ENCODE peak calls at places on chromosomes 7 and 10, in ten cellular contexts. One of them, this sample, is unnamed.

GRCh38 chr10:84008878-84009277 is 130.4 kb upstream of the GHITM start:
- DNase-seq in HCT116: peak; percentile 21
- DNase-seq in uterus: no peak
- DNase-seq in GM23248: peak; percentile 27
- DNase-seq in heart right ventricle: peak; percentile 16
- DNase-seq in SJSA1: no peak
- DNase-seq in A549: peak; percentile 20
- DNase-seq in left lung: no peak
- DNase-seq in fibroblast of lung: no peak
- DNase-seq in testis: peak; percentile 55
- DNase-seq in this sample: peak; percentile 20

GRCh38 chr10:19819419-19820033 is 3.3 kb downstream of the PLXDC2 start:
- DNase-seq in HCT116: no peak
- DNase-seq in uterus: no peak
- DNase-seq in GM23248: peak; percentile 65
- DNase-seq in heart right ventricle: no peak
- DNase-seq in SJSA1: no peak
- DNase-seq in A549: peak; percentile 52
- DNase-seq in left lung: no peak
- DNase-seq in fibroblast of lung: peak; percentile 34
- DNase-seq in testis: peak; percentile 76
- DNase-seq in this sample: peak; percentile 72

GRCh38 chr7:4998830-4999768 is 40.1 kb upstream of the MMD2 start:
- DNase-seq in HCT116: no peak
- DNase-seq in uterus: no peak
- DNase-seq in GM23248: no peak
- DNase-seq in heart right ventricle: no peak
- DNase-seq in SJSA1: peak; percentile 44
- DNase-seq in A549: no peak
- DNase-seq in left lung: no peak
- DNase-seq in fibroblast of lung: no peak
- DNase-seq in testis: no peak
- DNase-seq in this sample: no peak

GRCh38 chr7:46054290-46054689 is 133.2 kb upstream of the IGFBP3 start:
- DNase-seq in HCT116: no peak
- DNase-seq in uterus: no peak
- DNase-seq in GM23248: peak; percentile 13
- DNase-seq in heart right ventricle: no peak
- DNase-seq in SJSA1: no peak
- DNase-seq in A549: no peak
- DNase-seq in left lung: no peak
- DNase-seq in fibroblast of lung: peak; percentile 11
- DNase-seq in testis: no peak
- DNase-seq in this sample: peak; percentile 48

GRCh38 chr10:77844713-77845454 is 81.7 kb downstream of the DLG5 start:
- DNase-seq in HCT116: peak; percentile 38
- DNase-seq in uterus: no peak
- DNase-seq in GM23248: peak; percentile 87
- DNase-seq in heart right ventricle: no peak
- DNase-seq in SJSA1: peak; percentile 94
- DNase-seq in A549: peak; percentile 70
- DNase-seq in left lung: no peak
- DNase-seq in fibroblast of lung: peak; percentile 91
- DNase-seq in testis: no peak
- DNase-seq in this sample: no peak

GRCh38 chr7:150324366-150324961 is 1.1 kb upstream of the ACTR3C start:
- DNase-seq in HCT116: no peak
- DNase-seq in uterus: no peak
- DNase-seq in GM23248: no peak
- DNase-seq in heart right ventricle: no peak
- DNase-seq in SJSA1: no peak
- DNase-seq in A549: no peak
- DNase-seq in left lung: no peak
- DNase-seq in fibroblast of lung: peak; percentile 65
- DNase-seq in testis: no peak
- DNase-seq in this sample: peak; percentile 61

GRCh38 chr7:65840446-65840845 is 32.4 kb upstream of the VKORC1L1 start:
- DNase-seq in HCT116: peak; percentile 43
- DNase-seq in uterus: no peak
- DNase-seq in GM23248: no peak
- DNase-seq in heart right ventricle: no peak
- DNase-seq in SJSA1: no peak
- DNase-seq in A549: no peak
- DNase-seq in left lung: no peak
- DNase-seq in fibroblast of lung: no peak
- DNase-seq in testis: no peak
- DNase-seq in this sample: no peak

GRCh38 chr10:99582255-99582770 is 37.9 kb downstream of the SLC25A28 start:
- DNase-seq in HCT116: no peak
- DNase-seq in uterus: no peak
- DNase-seq in GM23248: no peak
- DNase-seq in heart right ventricle: no peak
- DNase-seq in SJSA1: no peak
- DNase-seq in A549: no peak
- DNase-seq in left lung: no peak
- DNase-seq in fibroblast of lung: no peak
- DNase-seq in testis: no peak
- DNase-seq in this sample: no peak

GRCh38 chr10:75401569-75402485 is at the start of gene ZNF503:
- DNase-seq in HCT116: peak; percentile 94
- DNase-seq in uterus: peak; percentile 98
- DNase-seq in GM23248: peak; percentile 99
- DNase-seq in heart right ventricle: peak; percentile 95
- DNase-seq in SJSA1: peak; percentile 93
- DNase-seq in A549: peak; percentile 97
- DNase-seq in left lung: peak; percentile 97
- DNase-seq in fibroblast of lung: peak; percentile 99
- DNase-seq in testis: peak; percentile 98
- DNase-seq in this sample: peak; percentile 99

GRCh38 chr7:33446551-33446950 is 317.2 kb downstream of the BBS9 start:
- DNase-seq in HCT116: no peak
- DNase-seq in uterus: no peak
- DNase-seq in GM23248: no peak
- DNase-seq in heart right ventricle: no peak
- DNase-seq in SJSA1: no peak
- DNase-seq in A549: no peak
- DNase-seq in left lung: no peak
- DNase-seq in fibroblast of lung: peak; percentile 68
- DNase-seq in testis: no peak
- DNase-seq in this sample: no peak

GRCh38 chr7:36273836-36274235 is 115.8 kb upstream of the ANLN start:
- DNase-seq in HCT116: no peak
- DNase-seq in uterus: no peak
- DNase-seq in GM23248: no peak
- DNase-seq in heart right ventricle: no peak
- DNase-seq in SJSA1: no peak
- DNase-seq in A549: no peak
- DNase-seq in left lung: no peak
- DNase-seq in fibroblast of lung: no peak
- DNase-seq in testis: no peak
- DNase-seq in this sample: no peak

GRCh38 chr10:13915710-13916109 is 328.9 kb downstream of the PRPF18 start:
- DNase-seq in HCT116: no peak
- DNase-seq in uterus: no peak
- DNase-seq in GM23248: no peak
- DNase-seq in heart right ventricle: no peak
- DNase-seq in SJSA1: no peak
- DNase-seq in A549: no peak
- DNase-seq in left lung: no peak
- DNase-seq in fibroblast of lung: no peak
- DNase-seq in testis: no peak
- DNase-seq in this sample: no peak

GRCh38 chr7:16989883-16990413 is 108.2 kb upstream of the AGR3 start:
- DNase-seq in HCT116: peak; percentile 75
- DNase-seq in uterus: no peak
- DNase-seq in GM23248: peak; percentile 71
- DNase-seq in heart right ventricle: peak; percentile 10
- DNase-seq in SJSA1: peak; percentile 67
- DNase-seq in A549: peak; percentile 96
- DNase-seq in left lung: no peak
- DNase-seq in fibroblast of lung: peak; percentile 77
- DNase-seq in testis: peak; percentile 88
- DNase-seq in this sample: no peak

GRCh38 chr7:139026551-139026950 is 9.3 kb downstream of the ZC3HAV1L start:
- DNase-seq in HCT116: no peak
- DNase-seq in uterus: no peak
- DNase-seq in GM23248: no peak
- DNase-seq in heart right ventricle: no peak
- DNase-seq in SJSA1: no peak
- DNase-seq in A549: no peak
- DNase-seq in left lung: no peak
- DNase-seq in fibroblast of lung: no peak
- DNase-seq in testis: no peak
- DNase-seq in this sample: no peak

GRCh38 chr10:3102721-3103410 is 35.5 kb downstream of the PFKP start:
- DNase-seq in HCT116: no peak
- DNase-seq in uterus: no peak
- DNase-seq in GM23248: peak; percentile 39
- DNase-seq in heart right ventricle: no peak
- DNase-seq in SJSA1: no peak
- DNase-seq in A549: peak; percentile 82
- DNase-seq in left lung: no peak
- DNase-seq in fibroblast of lung: peak; percentile 71
- DNase-seq in testis: no peak
- DNase-seq in this sample: peak; percentile 46

GRCh38 chr10:43822509-43823236 is 174.0 kb upstream of the ZNF32 start:
- DNase-seq in HCT116: no peak
- DNase-seq in uterus: no peak
- DNase-seq in GM23248: peak; percentile 75
- DNase-seq in heart right ventricle: no peak
- DNase-seq in SJSA1: no peak
- DNase-seq in A549: no peak
- DNase-seq in left lung: no peak
- DNase-seq in fibroblast of lung: no peak
- DNase-seq in testis: no peak
- DNase-seq in this sample: no peak
- H3K4me1 ChIP-seq in HCT116: no peaks in the 10 kb centered on the region
- H3K4me1 ChIP-seq in uterus: no peaks in the 10 kb centered on the region
- H3K4me1 ChIP-seq in GM23248: peaks cover 49% of the 10 kb centered on the region
- H3K4me1 ChIP-seq in heart right ventricle: peaks cover 52% of the 10 kb centered on the region
- H3K4me1 ChIP-seq in SJSA1: no peaks in the 10 kb centered on the region
- H3K4me1 ChIP-seq in A549: no peaks in the 10 kb centered on the region
- H3K4me1 ChIP-seq in left lung: no peaks in the 10 kb centered on the region
- H3K4me1 ChIP-seq in fibroblast of lung: peaks cover 17% of the 10 kb centered on the region
- H3K4me1 ChIP-seq in testis: peaks cover 11% of the 10 kb centered on the region
- H3K4me1 ChIP-seq in this sample: no peaks in the 10 kb centered on the region

DNA sequence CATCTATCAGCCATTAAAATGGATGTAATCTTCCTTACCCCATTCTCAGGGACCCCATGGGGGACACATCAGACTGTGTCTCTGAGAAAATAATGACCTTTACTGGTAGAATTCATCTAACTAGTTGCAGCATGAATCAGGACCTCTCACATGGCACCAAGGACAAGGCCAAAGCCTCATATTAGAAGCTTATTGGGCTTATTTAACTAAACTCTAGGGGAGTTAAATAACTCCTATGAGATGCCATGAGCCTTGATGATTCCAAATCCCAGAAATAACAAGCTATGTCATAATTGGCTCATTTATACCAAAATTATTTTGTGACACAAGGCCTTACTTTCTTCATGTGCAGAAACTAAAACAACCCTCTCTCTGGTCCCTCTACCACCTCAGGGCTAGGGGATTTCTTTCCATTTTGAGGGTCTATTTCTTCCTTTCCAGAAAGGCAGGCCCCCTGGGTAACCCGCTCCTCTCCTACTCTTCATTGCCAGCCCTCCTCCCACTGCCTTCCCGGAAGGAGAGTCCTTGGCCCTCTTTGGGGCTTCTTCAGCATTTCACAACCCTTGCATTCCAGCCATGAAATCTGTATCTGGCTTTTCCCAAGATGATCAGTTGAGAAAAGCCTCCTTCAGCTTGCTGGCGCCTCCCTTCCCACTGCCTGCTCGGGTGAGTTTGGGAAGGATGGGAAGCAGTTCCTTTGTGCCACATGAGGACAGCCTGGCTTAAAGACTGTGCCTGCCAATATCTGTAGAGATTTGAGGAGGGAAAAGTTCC is 41.8 kb upstream of the TRIM8 start:
- DNase-seq in HCT116: no peak
- DNase-seq in uterus: peak; percentile 61
- DNase-seq in GM23248: peak; percentile 78
- DNase-seq in heart right ventricle: no peak
- DNase-seq in SJSA1: no peak
- DNase-seq in A549: no peak
- DNase-seq in left lung: no peak
- DNase-seq in fibroblast of lung: no peak
- DNase-seq in testis: peak; percentile 51
- DNase-seq in this sample: no peak
- H3K27ac ChIP-seq in HCT116: no peak overlapping the region
- H3K27ac ChIP-seq in uterus: peak overlapping the region; percentile 68
- H3K27ac ChIP-seq in GM23248: peak overlapping the region; percentile 87
- H3K27ac ChIP-seq in heart right ventricle: no peak overlapping the region
- H3K27ac ChIP-seq in SJSA1: no peak overlapping the region
- H3K27ac ChIP-seq in A549: peak overlapping the region; percentile 89
- H3K27ac ChIP-seq in left lung: peak overlapping the region; percentile 63
- H3K27ac ChIP-seq in fibroblast of lung: peak overlapping the region; percentile 33
- H3K27ac ChIP-seq in testis: peak overlapping the region; percentile 59
- H3K27ac ChIP-seq in this sample: peak overlapping the region; percentile 87

DNA sequence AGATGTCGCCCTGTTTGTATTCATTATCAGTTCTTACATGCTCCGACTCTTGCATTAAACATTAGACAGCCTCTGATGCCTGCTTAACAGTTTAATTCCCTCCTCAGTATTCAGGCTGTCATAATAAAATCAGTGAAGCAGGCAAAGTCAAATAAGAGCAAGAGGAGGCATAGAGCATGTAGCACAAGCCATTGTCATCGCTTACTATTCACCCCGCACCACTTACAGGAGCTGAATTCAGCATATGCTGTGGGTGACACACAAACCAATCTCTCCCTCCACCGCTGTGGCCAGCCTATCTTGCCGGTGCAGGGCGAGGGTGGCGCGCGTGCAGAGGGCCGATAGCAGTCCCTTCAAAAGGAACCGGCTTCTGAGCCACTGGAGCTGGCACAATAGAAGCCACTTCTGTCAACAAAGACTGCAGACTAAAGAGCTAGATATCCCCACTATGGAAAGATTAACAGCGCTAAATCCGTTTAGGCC is 433.2 kb upstream of the MGMT start:
- DNase-seq in HCT116: no peak
- DNase-seq in uterus: no peak
- DNase-seq in GM23248: no peak
- DNase-seq in heart right ventricle: no peak
- DNase-seq in SJSA1: no peak
- DNase-seq in A549: no peak
- DNase-seq in left lung: no peak
- DNase-seq in fibroblast of lung: no peak
- DNase-seq in testis: no peak
- DNase-seq in this sample: no peak
- H3K4me3 ChIP-seq in HCT116: no peak overlapping the region
- H3K4me3 ChIP-seq in uterus: no peak overlapping the region
- H3K4me3 ChIP-seq in GM23248: no peak overlapping the region
- H3K4me3 ChIP-seq in heart right ventricle: no peak overlapping the region
- H3K4me3 ChIP-seq in SJSA1: no peak overlapping the region
- H3K4me3 ChIP-seq in A549: no peak overlapping the region
- H3K4me3 ChIP-seq in left lung: no peak overlapping the region
- H3K4me3 ChIP-seq in fibroblast of lung: no peak overlapping the region
- H3K4me3 ChIP-seq in testis: no peak overlapping the region
- H3K4me3 ChIP-seq in this sample: no peak overlapping the region

DNA sequence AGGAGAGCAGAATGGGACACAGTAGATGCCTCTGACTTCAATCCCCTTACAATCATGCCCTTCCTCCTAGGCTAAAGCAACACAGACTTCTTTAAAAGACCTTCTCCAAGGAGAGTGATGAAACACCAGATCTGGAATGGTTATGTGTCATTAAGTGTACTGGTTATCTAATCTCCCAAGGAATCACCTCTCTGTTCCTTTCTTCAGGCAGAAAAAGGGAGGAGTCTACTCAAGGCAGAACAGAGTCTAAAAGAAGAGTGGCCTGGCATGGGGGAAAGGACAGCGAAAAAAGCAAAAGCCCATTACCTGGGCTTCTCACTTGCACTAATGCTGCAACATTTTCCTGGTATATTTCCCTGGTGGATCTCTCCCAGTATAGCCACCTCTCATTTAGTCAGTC is 2.9 kb downstream of the ELMO1 start:
- DNase-seq in HCT116: no peak
- DNase-seq in uterus: no peak
- DNase-seq in GM23248: no peak
- DNase-seq in heart right ventricle: no peak
- DNase-seq in SJSA1: no peak
- DNase-seq in A549: no peak
- DNase-seq in left lung: no peak
- DNase-seq in fibroblast of lung: no peak
- DNase-seq in testis: no peak
- DNase-seq in this sample: no peak
- H3K4me1 ChIP-seq in HCT116: no peaks in the 10 kb centered on the region
- H3K4me1 ChIP-seq in uterus: no peaks in the 10 kb centered on the region
- H3K4me1 ChIP-seq in GM23248: no peaks in the 10 kb centered on the region
- H3K4me1 ChIP-seq in heart right ventricle: peaks cover 15% of the 10 kb centered on the region
- H3K4me1 ChIP-seq in SJSA1: peaks cover 7% of the 10 kb centered on the region
- H3K4me1 ChIP-seq in A549: peaks cover 6% of the 10 kb centered on the region
- H3K4me1 ChIP-seq in left lung: peaks cover 66% of the 10 kb centered on the region
- H3K4me1 ChIP-seq in fibroblast of lung: no peaks in the 10 kb centered on the region
- H3K4me1 ChIP-seq in testis: peaks cover 8% of the 10 kb centered on the region
- H3K4me1 ChIP-seq in this sample: peaks cover 10% of the 10 kb centered on the region